ENCODE peak calls at places on chromosomes 16 and 17, in five cellular contexts. A is occipital lobe, N is EL, T is GM03348, P is HT1080. L is an unnamed sample.

GRCh38 chr17:67481808-67482207 is 104.7 kb downstream of the PITPNC1 start:
- DNase-seq in A (no peak), N (peak), T (no peak), P (no peak), L (no peak)

GRCh38 chr17:1908699-1909309 is 79.0 kb downstream of the RPA1 start:
- DNase-seq in A (peak), N (peak), T (peak), P (peak), L (peak)

GRCh38 chr16:83968891-83969672 is 1.0 kb downstream of the NECAB2 start:
- DNase-seq in A (no peak), N (no peak), T (no peak), P (no peak), L (no peak)

GRCh38 chr17:73510981-73511442 is 133.2 kb downstream of the SDK2 start:
- DNase-seq in A (peak), N (no peak), T (no peak), P (no peak), L (no peak)

GRCh38 chr16:14486520-14487303 is 143.3 kb downstream of the PARN start:
- DNase-seq in A (peak), N (peak), T (peak), P (peak), L (peak)

GRCh38 chr16:66224636-66225035 is 141.9 kb upstream of the CDH5 start:
- DNase-seq in A (no peak), N (no peak), T (no peak), P (no peak), L (no peak)

GRCh38 chr16:12132290-12132689 is 155.8 kb downstream of the SNX29 start:
- DNase-seq in A (no peak), N (peak), T (peak), P (no peak), L (no peak)

GRCh38 chr16:5479925-5480324 is 382.3 kb upstream of the EEF2KMT start:
- DNase-seq in A (no peak), N (no peak), T (no peak), P (no peak), L (no peak)

GRCh38 chr16:84357191-84357651 is 11.1 kb upstream of the ATP2C2 start:
- DNase-seq in A (no peak), N (peak), T (no peak), P (peak), L (peak)

GRCh38 chr17:69525920-69526841 is 111.7 kb downstream of the MAP2K6 start:
- DNase-seq in A (peak), N (peak), T (peak), P (peak), L (peak)

GRCh38 chr16:57620316-57621231 is 7.9 kb upstream of the ADGRG1 start:
- DNase-seq in A (no peak), N (no peak), T (no peak), P (no peak), L (no peak)

GRCh38 chr17:64063088-64063487 is 42.7 kb upstream of the ICAM2 start:
- DNase-seq in A (no peak), N (no peak), T (no peak), P (no peak), L (no peak)

GRCh38 chr16:67407176-67407787 is 9.0 kb downstream of the ZDHHC1 start:
- DNase-seq in A (no peak), N (no peak), T (peak), P (no peak), L (no peak)

GRCh38 chr17:39164675-39165143 is 1.3 kb downstream of the ARL5C start:
- DNase-seq in A (peak), N (peak), T (peak), P (peak), L (peak)

GRCh38 chr17:83195330-83196087 is 116.1 kb downstream of the METRNL start:
- DNase-seq in A (no peak), N (peak), T (peak), P (no peak), L (no peak)

GRCh38 chr16:16857603-16858283 is 478.8 kb downstream of the NPIPA7 start:
- DNase-seq in A (no peak), N (no peak), T (peak), P (peak), L (no peak)

GRCh38 chr17:76390003-76390421 is 5.6 kb downstream of the SPHK1 start:
- DNase-seq in A (no peak), N (no peak), T (no peak), P (no peak), L (no peak)

GRCh38 chr16:69187387-69187890 is 475 bp downstream of the SNTB2 start:
- DNase-seq in A (peak), N (peak), T (peak), P (no peak), L (no peak)

GRCh38 chr17:20281860-20282259 is 185.5 kb downstream of the LGALS9B start:
- DNase-seq in A (no peak), N (no peak), T (no peak), P (no peak), L (no peak)

GRCh38 chr16:31453255-31454204 is 5.8 kb upstream of the ARMC5 start:
- DNase-seq in A (no peak), N (peak), T (peak), P (peak), L (peak)

GRCh38 chr16:83606486-83607030 is 201.2 kb upstream of the HSBP1 start:
- DNase-seq in A (no peak), N (no peak), T (no peak), P (peak), L (no peak)

GRCh38 chr17:58331815-58332719 is 3.5 kb upstream of the TSPOAP1 start:
- DNase-seq in A (no peak), N (no peak), T (no peak), P (no peak), L (no peak)

GRCh38 chr16:54424043-54424451 is 137.5 kb upstream of the IRX3 start:
- DNase-seq in A (no peak), N (peak), T (no peak), P (no peak), L (no peak)

GRCh38 chr17:14070344-14071007 is 1.2 kb downstream of the COX10 start:
- DNase-seq in A (no peak), N (no peak), T (no peak), P (no peak), L (no peak)

GRCh38 chr17:29368926-29369325 is 21.2 kb upstream of the TAOK1 start:
- DNase-seq in A (no peak), N (no peak), T (no peak), P (no peak), L (peak)

GRCh38 chr16:10765772-10766171 is 22.1 kb downstream of the NUBP1 start:
- DNase-seq in A (no peak), N (no peak), T (no peak), P (no peak), L (no peak)